ENCODE peak calls at places on chromosomes 13 and 19, in nine cellular contexts. Z, U, O, G, C, F, V, P and N are unnamed samples.

GRCh38 chr19:46993622-46994021 is 26.0 kb upstream of the NPAS1 start:
- DNase-seq in Z (no peak), V (no peak), C (no peak), G (no peak), O (no peak), P (no peak), F (no peak), U (no peak), N (no peak)

GRCh38 chr19:31648347-31648746 is 299.1 kb upstream of the TSHZ3 start:
- DNase-seq in F (no peak), O (peak; percentile 6), Z (no peak), U (no peak), V (no peak), G (no peak), P (no peak), C (no peak), N (no peak)

GRCh38 chr13:108346376-108346775 is 76.9 kb downstream of the TNFSF13B start:
- DNase-seq in V (no peak), O (no peak), U (no peak), P (no peak), F (no peak), Z (no peak), C (no peak), G (no peak), N (no peak)

GRCh38 chr13:112790735-112791641 is 101.2 kb downstream of the ATP11A start:
- DNase-seq in F (no peak), P (no peak), C (no peak), U (no peak), O (peak; percentile 64), V (no peak), G (no peak), Z (peak; percentile 30), N (no peak)

GRCh38 chr19:17323274-17323972 is 11.2 kb downstream of the ANO8 start:
- DNase-seq in C (no peak), F (no peak), U (no peak), O (no peak), P (no peak), Z (no peak), G (no peak), V (no peak), N (no peak)

GRCh38 chr13:68173111-68173510 is 943.0 kb upstream of the PCDH9 start:
- DNase-seq in U (no peak), G (no peak), F (no peak), P (no peak), Z (no peak), V (no peak), C (no peak), O (no peak), N (no peak)

GRCh38 chr19:39558623-39559117 is 18.7 kb upstream of the EID2 start:
- DNase-seq in P (no peak), U (no peak), C (no peak), G (no peak), F (no peak), V (no peak), O (no peak), Z (no peak), N (no peak)

GRCh38 chr19:52516191-52516590 is 11.3 kb upstream of the ZNF808 start:
- DNase-seq in C (no peak), P (no peak), Z (no peak), V (no peak), G (no peak), O (no peak), F (no peak), U (no peak), N (no peak)

GRCh38 chr13:20869540-20869939 is 33.0 kb downstream of the XPO4 start:
- DNase-seq in G (no peak), V (no peak), O (peak; percentile 11), P (no peak), F (no peak), C (no peak), Z (peak; percentile 41), U (no peak), N (no peak)

GRCh38 chr13:74040200-74040599 is 94.0 kb downstream of the KLF12 start:
- DNase-seq in C (peak; percentile 48), F (peak; percentile 74), G (no peak), U (no peak), Z (peak; percentile 44), V (peak; percentile 62), P (no peak), O (peak; percentile 31), N (peak; percentile 3)

GRCh38 chr13:91181892-91182291 is 165.6 kb upstream of the MIR17HG start:
- DNase-seq in F (no peak), C (no peak), Z (no peak), O (no peak), U (no peak), V (no peak), P (no peak), G (no peak), N (no peak)

GRCh38 chr13:98519976-98520375 is 56.9 kb downstream of the STK24 start:
- DNase-seq in G (no peak), Z (no peak), U (no peak), F (no peak), V (no peak), C (no peak), O (no peak), P (no peak), N (no peak)

GRCh38 chr13:50644081-50644871 is 199.2 kb downstream of the DLEU7 start:
- DNase-seq in G (no peak), V (peak; percentile 28), F (no peak), P (no peak), C (no peak), O (no peak), U (no peak), Z (no peak), N (no peak)

GRCh38 chr13:99572921-99573320 is 71.6 kb downstream of the TM9SF2 start:
- DNase-seq in P (no peak), C (no peak), F (no peak), U (no peak), V (no peak), G (no peak), O (no peak), Z (peak; percentile 55), N (no peak)

GRCh38 chr13:71513414-71514063 is 353.5 kb downstream of the DACH1 start:
- DNase-seq in Z (no peak), U (no peak), F (no peak), P (no peak), C (no peak), O (no peak), G (no peak), V (no peak), N (no peak)

GRCh38 chr13:114128624-114129522 is 3.5 kb downstream of the RASA3 start:
- DNase-seq in U (peak; percentile 29), F (peak; percentile 97), P (peak; percentile 90), V (peak; percentile 67), G (peak; percentile 88), Z (peak; percentile 91), O (peak; percentile 95), C (no peak), N (peak; percentile 61)

GRCh38 chr13:114129649-114130062 is 2.8 kb downstream of the RASA3 start:
- DNase-seq in V (no peak), O (no peak), F (peak; percentile 52), U (no peak), G (no peak), P (no peak), Z (no peak), C (no peak), N (no peak)

GRCh38 chr13:114128348-114128623 is 4.1 kb downstream of the RASA3 start:
- DNase-seq in V (no peak), F (no peak), C (no peak), Z (no peak), P (no peak), U (no peak), O (no peak), G (peak; percentile 38), N (no peak)

GRCh38 chr13:114126789-114127472 is 5.5 kb downstream of the RASA3 start:
- DNase-seq in C (no peak), Z (no peak), U (no peak), F (no peak), P (no peak), O (no peak), V (no peak), G (no peak), N (no peak)

GRCh38 chr13:114127473-114128347 is 4.7 kb downstream of the RASA3 start:
- DNase-seq in O (no peak), Z (no peak), U (no peak), P (no peak), V (no peak), F (no peak), C (no peak), G (no peak), N (no peak)
- H3K4me3 ChIP-seq in O (no peak overlapping the region), Z (no peak overlapping the region), U (no peak overlapping the region), P (peak overlapping the region; percentile 91), V (no peak overlapping the region), F (peak overlapping the region; percentile 25), C (no peak overlapping the region), G (no peak overlapping the region), N (peak overlapping the region; percentile 33)

DNA sequence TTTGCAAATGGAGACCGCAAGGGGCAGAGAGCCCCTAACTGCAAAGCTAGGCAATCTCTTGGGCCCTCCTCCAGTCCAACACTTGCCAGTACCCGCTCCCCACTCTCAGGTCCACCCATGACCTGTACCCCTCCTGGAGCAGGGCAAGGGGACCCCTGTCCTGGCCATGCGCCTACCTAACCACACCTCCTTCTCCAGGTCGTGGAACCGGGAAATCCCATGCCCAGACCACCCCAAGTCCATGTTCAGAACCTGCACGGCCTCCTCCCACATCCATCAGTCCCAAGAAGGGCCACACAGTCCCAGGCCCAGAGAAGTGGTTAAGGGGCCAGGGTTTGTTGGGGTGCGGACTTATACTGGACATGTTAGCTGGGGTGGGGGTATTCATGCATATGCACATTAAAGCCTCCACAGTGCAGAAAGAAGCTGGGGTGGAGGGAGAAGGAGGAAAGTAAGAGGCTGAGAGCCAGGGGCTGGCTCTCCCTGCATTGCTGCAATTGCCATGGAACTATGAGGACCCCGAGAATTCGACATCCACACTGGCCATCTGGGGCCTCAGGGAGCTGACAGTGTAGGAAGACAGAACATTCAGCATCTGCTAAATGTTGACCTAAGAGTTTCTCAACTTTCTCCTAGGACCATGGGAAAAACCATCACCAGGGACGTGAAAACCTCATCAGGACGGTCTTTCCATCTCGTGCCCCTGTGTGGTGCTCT is 39.0 kb downstream of the HSPH1 start:
- DNase-seq in O (no peak), C (no peak), P (no peak), Z (no peak), U (no peak), F (no peak), V (no peak), G (no peak), N (peak; percentile 41)
- H3K27me3 ChIP-seq in O (peaks cover 80% of the 10 kb centered on the region), C (no peaks in the 10 kb centered on the region), P (peaks cover 5% of the 10 kb centered on the region), Z (peaks cover 8% of the 10 kb centered on the region), U (peaks cover 32% of the 10 kb centered on the region), F (peaks cover 9% of the 10 kb centered on the region), V (no peaks in the 10 kb centered on the region), G (no peaks in the 10 kb centered on the region), N (no peaks in the 10 kb centered on the region)

DNA sequence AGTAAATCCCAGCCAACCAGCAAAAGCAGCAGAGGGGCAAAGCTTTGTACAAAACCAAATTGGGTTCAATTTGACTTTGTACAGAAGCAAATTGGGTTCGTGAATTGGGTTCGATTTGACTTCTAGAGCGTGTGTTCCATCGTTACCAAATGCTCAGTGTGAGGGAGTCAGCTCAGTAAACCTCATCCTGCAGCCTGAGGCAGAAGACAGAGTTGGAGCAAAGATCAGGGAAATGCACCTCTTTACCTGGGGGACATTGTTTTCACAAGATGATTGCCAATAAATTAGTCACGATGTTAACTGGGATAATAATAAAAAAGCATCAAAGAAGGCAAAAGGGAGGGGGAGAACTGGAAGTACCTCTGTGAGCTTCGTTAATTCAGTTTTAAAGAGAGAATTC is 1.5 kb downstream of the RAB20 start:
- DNase-seq in Z (no peak), O (no peak), G (no peak), U (no peak), V (no peak), P (no peak), F (no peak), C (no peak), N (no peak)
- H3K4me3 ChIP-seq in Z (no peak overlapping the region), O (peak overlapping the region; percentile 4), G (peak overlapping the region; percentile 80), U (peak overlapping the region; percentile 18), V (peak overlapping the region; percentile 84), P (no peak overlapping the region), F (peak overlapping the region; percentile 72), C (no peak overlapping the region), N (peak overlapping the region; percentile 14)

GRCh38 chr19:54063350-54064078 is at the start of gene VSTM1:
- DNase-seq in G (no peak), U (no peak), V (no peak), O (no peak), F (no peak), Z (no peak), C (no peak), P (no peak), N (no peak)
- H3K27me3 ChIP-seq in G (peaks cover 4% of the 10 kb centered on the region), U (no peaks in the 10 kb centered on the region), V (no peaks in the 10 kb centered on the region), O (no peaks in the 10 kb centered on the region), F (peaks cover 16% of the 10 kb centered on the region), Z (no peaks in the 10 kb centered on the region), C (no peaks in the 10 kb centered on the region), P (no peaks in the 10 kb centered on the region), N (no peaks in the 10 kb centered on the region)